ENCODE peak calls at places on chromosome 21, in five cellular contexts. W is MM.1S, L is mesothelial cell of epicardium, T is fibroblast of mammary gland, S is RPMI8226. Y is an unnamed sample.

GRCh38 chr21:45304161-45304830 is 16.6 kb upstream of the POFUT2 start:
- DNase-seq in W (no peak), L (no peak), T (no peak), S (no peak), Y (no peak)

GRCh38 chr21:46065215-46065992 is 32.5 kb upstream of the COL6A2 start:
- DNase-seq in W (no peak), L (no peak), T (peak; percentile 83), S (no peak), Y (no peak)

GRCh38 chr21:45698493-45698947 is 55.0 kb downstream of the PCBP3 start:
- DNase-seq in W (no peak), L (no peak), T (peak; percentile 100), S (no peak), Y (no peak)

GRCh38 chr21:43873673-43874072 is 8.7 kb downstream of the AGPAT3 start:
- DNase-seq in W (no peak), L (no peak), T (no peak), S (no peak), Y (no peak)

GRCh38 chr21:35833388-35833787 is 226.9 kb downstream of the SETD4 start:
- DNase-seq in W (no peak), L (no peak), T (no peak), S (no peak), Y (no peak)

GRCh38 chr21:32726742-32727477 is 903 bp downstream of the SYNJ1 start:
- DNase-seq in W (peak; percentile 35), L (peak; percentile 49), T (peak; percentile 28), S (peak; percentile 37), Y (no peak)

GRCh38 chr21:30563072-30563471 is 2.0 kb upstream of the KRTAP19-7 start:
- DNase-seq in W (no peak), L (no peak), T (no peak), S (no peak), Y (no peak)

GRCh38 chr21:38241029-38241740 is 15.6 kb upstream of the KCNJ15 start:
- DNase-seq in W (no peak), L (no peak), T (peak; percentile 76), S (no peak), Y (no peak)

GRCh38 chr21:46559291-46559983 is 45.4 kb downstream of the S100B start:
- DNase-seq in W (no peak), L (no peak), T (no peak), S (no peak), Y (peak; percentile 41)

GRCh38 chr21:44919913-44920693 is 596 bp downstream of the ITGB2 start:
- DNase-seq in W (no peak), L (no peak), T (no peak), S (no peak), Y (no peak)

GRCh38 chr21:35014302-35015044 is 34.6 kb downstream of the RUNX1 start:
- DNase-seq in W (no peak), L (no peak), T (no peak), S (no peak), Y (no peak)

GRCh38 chr21:34702341-34702807 is 33.6 kb downstream of the CLIC6 start:
- DNase-seq in W (no peak), L (no peak), T (peak; percentile 99), S (no peak), Y (no peak)

GRCh38 chr21:23020969-23021368 is 2022.8 kb downstream of the NCAM2 start:
- DNase-seq in W (no peak), L (no peak), T (no peak), S (no peak), Y (no peak)

GRCh38 chr21:32457360-32457840 is 44.9 kb downstream of the EVA1C start:
- DNase-seq in W (no peak), L (no peak), T (peak; percentile 48), S (peak; percentile 53), Y (no peak)

GRCh38 chr21:45612096-45613019 is 31.2 kb upstream of the PCBP3 start:
- DNase-seq in W (no peak), L (no peak), T (peak; percentile 89), S (peak; percentile 55), Y (no peak)

GRCh38 chr21:46564391-46564790 is 40.5 kb downstream of the S100B start:
- DNase-seq in W (no peak), L (no peak), T (no peak), S (no peak), Y (no peak)

GRCh38 chr21:34602061-34602460 is 12.9 kb downstream of the RCAN1 start:
- DNase-seq in W (no peak), L (no peak), T (no peak), S (no peak), Y (no peak)

GRCh38 chr21:29645666-29646553 is 293.9 kb downstream of the GRIK1 start:
- DNase-seq in W (no peak), L (no peak), T (no peak), S (no peak), Y (no peak)

GRCh38 chr21:42648606-42649005 is 4.8 kb upstream of the PDE9A start:
- DNase-seq in W (no peak), L (no peak), T (no peak), S (no peak), Y (no peak)

GRCh38 chr21:32613436-32614043 is 1.4 kb upstream of the CFAP298 start:
- DNase-seq in W (no peak), L (no peak), T (no peak), S (no peak), Y (no peak)

GRCh38 chr21:46253610-46254124 is 25.1 kb upstream of the LSS start:
- DNase-seq in W (no peak), L (no peak), T (peak; percentile 40), S (no peak), Y (no peak)

GRCh38 chr21:30097791-30098190 is 68.8 kb downstream of the CLDN17 start:
- DNase-seq in W (no peak), L (no peak), T (no peak), S (no peak), Y (no peak)

GRCh38 chr21:45741691-45742090 is 98.2 kb downstream of the PCBP3 start:
- DNase-seq in W (no peak), L (no peak), T (no peak), S (no peak), Y (no peak)

GRCh38 chr21:41220208-41220733 is 52.3 kb downstream of the BACE2 start:
- DNase-seq in W (no peak), L (no peak), T (peak; percentile 21), S (no peak), Y (no peak)

GRCh38 chr21:42262826-42263225 is 43.9 kb downstream of the ABCG1 start:
- DNase-seq in W (no peak), L (no peak), T (peak; percentile 7), S (no peak), Y (no peak)

GRCh38 chr21:26064506-26064905 is 106.1 kb downstream of the APP start:
- DNase-seq in W (no peak), L (no peak), T (no peak), S (no peak), Y (no peak)

GRCh38 chr21:36306872-36307534 is 13.0 kb upstream of the MORC3 start:
- DNase-seq in W (no peak), L (no peak), T (no peak), S (no peak), Y (no peak)

GRCh38 chr21:41958886-41959563 is 5.2 kb upstream of the C2CD2 start:
- DNase-seq in W (no peak), L (no peak), T (no peak), S (no peak), Y (no peak)

GRCh38 chr21:25862596-25862995 is 127.8 kb downstream of the GABPA start:
- DNase-seq in W (peak; percentile 42), L (no peak), T (peak; percentile 47), S (peak; percentile 37), Y (no peak)

GRCh38 chr21:26966978-26967913 is at the start of gene ADAMTS5:
- DNase-seq in W (no peak), L (peak; percentile 62), T (peak; percentile 82), S (peak; percentile 11), Y (no peak)

GRCh38 chr21:25298512-25299491 is 308.5 kb downstream of the MRPL39 start:
- DNase-seq in W (peak; percentile 37), L (no peak), T (peak; percentile 14), S (peak; percentile 8), Y (no peak)

GRCh38 chr21:25834376-25834775 is 99.6 kb downstream of the GABPA start:
- DNase-seq in W (no peak), L (no peak), T (no peak), S (no peak), Y (no peak)

GRCh38 chr21:34511787-34512451 is at the start of gene KCNE1:
- DNase-seq in W (no peak), L (no peak), T (peak; percentile 48), S (no peak), Y (no peak)

GRCh38 chr21:41152149-41152548 is 15.8 kb upstream of the BACE2 start:
- DNase-seq in W (no peak), L (no peak), T (no peak), S (no peak), Y (no peak)

GRCh38 chr21:26169611-26170470 is 729 bp downstream of the APP start:
- DNase-seq in W (peak; percentile 68), L (peak; percentile 64), T (peak; percentile 68), S (peak; percentile 79), Y (peak; percentile 63)

GRCh38 chr21:20443558-20444155 is 554.6 kb upstream of the NCAM2 start:
- DNase-seq in W (peak; percentile 46), L (no peak), T (no peak), S (peak; percentile 56), Y (no peak)

GRCh38 chr21:39048574-39048973 is 134.7 kb downstream of the PSMG1 start:
- DNase-seq in W (no peak), L (no peak), T (peak; percentile 74), S (no peak), Y (no peak)

Y was measured in H1.